ENCODE peak calls at places on chromosomes 3 and 15, in ten cellular contexts. Z is transverse colon, D is LoVo, P is RWPE2, L is glomerular endothelial cell, V is hippocampal formation, H is ascending aorta, N is fibroblast of gingiva, Y is LHCN-M2, S is activated T-helper 1 cell treated with Interleukin-2 at 50 U/mL for 16 hours. B is an unnamed sample.

GRCh38 chr3:46628980-46629379 is 16.7 kb downstream of the FAM240A start:
- DNase-seq in Z (peak), D (no peak), P (no peak), L (no peak), V (peak), H (no peak), N (peak), Y (no peak), S (no peak), B (no peak)

GRCh38 chr3:23161896-23162570 is 41.1 kb upstream of the UBE2E2 start:
- DNase-seq in Z (no peak), D (peak), P (no peak), L (no peak), V (no peak), H (no peak), N (no peak), Y (no peak), S (no peak), B (peak)

GRCh38 chr3:58952128-58952917 is 97.5 kb downstream of the CFAP20DC start:
- DNase-seq in Z (no peak), D (no peak), P (no peak), L (no peak), V (no peak), H (no peak), N (no peak), Y (peak), S (no peak), B (peak)

GRCh38 chr3:180624714-180625113 is 22.8 kb downstream of the TTC14 start:
- DNase-seq in Z (no peak), D (no peak), P (no peak), L (no peak), V (no peak), H (no peak), N (no peak), Y (no peak), S (no peak), B (no peak)

GRCh38 chr3:112097378-112097777 is 11.2 kb downstream of the C3orf52 start:
- DNase-seq in Z (peak), D (peak), P (peak), L (peak), V (no peak), H (no peak), N (peak), Y (peak), S (no peak), B (peak)

GRCh38 chr3:87375231-87375682 is 98.9 kb upstream of the POU1F1 start:
- DNase-seq in Z (no peak), D (no peak), P (no peak), L (no peak), V (no peak), H (no peak), N (no peak), Y (no peak), S (no peak), B (no peak)

GRCh38 chr3:186217820-186218164 is 108.9 kb upstream of the ETV5 start:
- DNase-seq in Z (no peak), D (peak), P (no peak), L (no peak), V (no peak), H (no peak), N (no peak), Y (no peak), S (no peak), B (no peak)

GRCh38 chr3:158640646-158641045 is 3.7 kb upstream of the GFM1 start:
- DNase-seq in Z (no peak), D (no peak), P (no peak), L (no peak), V (no peak), H (no peak), N (no peak), Y (peak), S (no peak), B (no peak)

GRCh38 chr3:5001805-5002173 is 22.6 kb downstream of the BHLHE40 start:
- DNase-seq in Z (no peak), D (no peak), P (no peak), L (no peak), V (no peak), H (no peak), N (no peak), Y (no peak), S (no peak), B (no peak)

GRCh38 chr15:93037341-93038063 is 51.5 kb downstream of the RGMA start:
- DNase-seq in Z (no peak), D (no peak), P (peak), L (no peak), V (peak), H (no peak), N (peak), Y (peak), S (no peak), B (peak)

GRCh38 chr3:63559884-63560283 is 92.6 kb upstream of the SNTN start:
- DNase-seq in Z (no peak), D (no peak), P (no peak), L (no peak), V (no peak), H (no peak), N (no peak), Y (no peak), S (no peak), B (no peak)

GRCh38 chr3:85007195-85008094 is 48.7 kb downstream of the CADM2 start:
- DNase-seq in Z (no peak), D (no peak), P (no peak), L (no peak), V (no peak), H (no peak), N (peak), Y (no peak), S (no peak), B (no peak)

GRCh38 chr3:134291300-134292254 is 40.9 kb upstream of the RYK start:
- DNase-seq in Z (peak), D (no peak), P (no peak), L (no peak), V (no peak), H (no peak), N (peak), Y (peak), S (no peak), B (peak)

B was measured in osteoblast.